ENCODE peak calls at places on chromosomes 13 and 19, in six cellular contexts. Q, R, C, N, D and T are unnamed samples.

GRCh38 chr13:48595330-48596127 is 58.2 kb upstream of the CYSLTR2 start:
- DNase-seq in Q (no peak), R (no peak), C (peak), N (peak), D (peak), T (peak)

GRCh38 chr13:102620512-102620911 is 23.7 kb downstream of the TPP2 start:
- DNase-seq in Q (no peak), R (no peak), C (no peak), N (no peak), D (no peak), T (no peak)

GRCh38 chr19:7595466-7596133 is at the start of gene CAMSAP3:
- DNase-seq in Q (no peak), R (peak), C (peak), N (peak), D (peak), T (no peak)

GRCh38 chr19:40605201-40605971 is 4.2 kb downstream of the LTBP4 start:
- DNase-seq in Q (peak), R (no peak), C (peak), N (peak), D (peak), T (peak)

GRCh38 chr19:10228925-10229324 is 2.2 kb downstream of the S1PR2 start:
- DNase-seq in Q (no peak), R (no peak), C (peak), N (peak), D (peak), T (peak)

GRCh38 chr19:43545276-43545675 is 12.3 kb downstream of the ZNF575 start:
- DNase-seq in Q (no peak), R (no peak), C (no peak), N (no peak), D (no peak), T (no peak)

GRCh38 chr19:41877490-41877876 is 404 bp downstream of the CD79A start:
- DNase-seq in Q (no peak), R (no peak), C (no peak), N (no peak), D (no peak), T (no peak)

GRCh38 chr19:35395762-35396199 is 24.9 kb downstream of the GPR42 start:
- DNase-seq in Q (no peak), R (no peak), C (peak), N (no peak), D (peak), T (no peak)

GRCh38 chr13:36674337-36675212 is 755 bp downstream of the SERTM1 start:
- DNase-seq in Q (no peak), R (no peak), C (no peak), N (no peak), D (peak), T (no peak)

GRCh38 chr19:11931051-11931450 is 6.1 kb downstream of the ZNF700 start:
- DNase-seq in Q (no peak), R (no peak), C (no peak), N (no peak), D (no peak), T (no peak)

GRCh38 chr13:94706854-94707399 is 5.4 kb downstream of the SOX21 start:
- DNase-seq in Q (no peak), R (no peak), C (no peak), N (no peak), D (peak), T (no peak)

GRCh38 chr13:25659091-25659502 is 287.3 kb downstream of the ATP8A2 start:
- DNase-seq in Q (no peak), R (no peak), C (no peak), N (no peak), D (no peak), T (no peak)

GRCh38 chr19:10184636-10185035 is 10.1 kb downstream of the DNMT1 start:
- DNase-seq in Q (no peak), R (no peak), C (no peak), N (no peak), D (no peak), T (no peak)

GRCh38 chr19:1266818-1267440 is 2.2 kb upstream of the CIRBP start:
- DNase-seq in Q (no peak), R (no peak), C (no peak), N (peak), D (peak), T (peak)

GRCh38 chr13:30804474-30804873 is 69.1 kb downstream of the ALOX5AP start:
- DNase-seq in Q (no peak), R (no peak), C (no peak), N (no peak), D (peak), T (no peak)
- H3K27ac ChIP-seq in Q (no peak), R (no peak), C (no peak), N (no peak), D (no peak), T (no peak)

GRCh38 chr13:27276188-27276587 is 5.6 kb downstream of the RASL11A start:
- DNase-seq in Q (no peak), R (no peak), C (no peak), N (no peak), D (peak), T (no peak)

GRCh38 chr13:27270594-27271520 is at the start of gene RASL11A:
- DNase-seq in Q (no peak), R (peak), C (peak), N (peak), D (peak), T (peak)

GRCh38 chr13:27271572-27272096 is 1.0 kb downstream of the RASL11A start:
- DNase-seq in Q (no peak), R (no peak), C (no peak), N (no peak), D (no peak), T (no peak)

GRCh38 chr13:27273658-27274425 is 3.2 kb downstream of the RASL11A start:
- DNase-seq in Q (no peak), R (no peak), C (no peak), N (no peak), D (no peak), T (no peak)

DNA sequence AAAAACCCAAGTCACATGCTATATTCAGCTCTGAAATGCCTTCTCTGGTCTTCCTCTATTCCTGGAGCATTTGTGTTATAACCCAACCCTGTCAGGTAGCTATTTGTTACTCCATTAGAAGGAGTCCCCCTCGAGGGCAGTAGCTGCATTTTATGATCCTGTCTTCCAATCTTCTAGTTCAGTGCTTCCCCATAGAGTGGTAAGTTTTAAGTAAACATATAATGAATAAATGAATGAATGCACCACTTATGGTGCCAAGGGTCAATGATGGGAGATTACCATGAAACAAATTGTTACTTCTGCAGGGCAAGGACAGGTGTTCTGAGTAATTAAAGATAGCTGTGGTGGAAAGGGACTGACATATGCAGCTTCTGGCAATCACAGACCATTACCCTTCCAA is 4.0 kb downstream of the RASL11A start:
- DNase-seq in Q (no peak), R (no peak), C (no peak), N (no peak), D (no peak), T (no peak)
- TF ChIP-seq CHD2 in Q (no peak), R (no peak), C (no peak), N (no peak), D (no peak), T (no peak)

GRCh38 chr13:99985886-99986527 is 4.4 kb downstream of the ZIC2 start:
- DNase-seq in Q (no peak), R (no peak), C (no peak), N (no peak), D (peak), T (no peak)
- H3K4me2 ChIP-seq in Q (no peak), R (peak), C (no peak), N (no peak), D (no peak), T (peak)

DNA sequence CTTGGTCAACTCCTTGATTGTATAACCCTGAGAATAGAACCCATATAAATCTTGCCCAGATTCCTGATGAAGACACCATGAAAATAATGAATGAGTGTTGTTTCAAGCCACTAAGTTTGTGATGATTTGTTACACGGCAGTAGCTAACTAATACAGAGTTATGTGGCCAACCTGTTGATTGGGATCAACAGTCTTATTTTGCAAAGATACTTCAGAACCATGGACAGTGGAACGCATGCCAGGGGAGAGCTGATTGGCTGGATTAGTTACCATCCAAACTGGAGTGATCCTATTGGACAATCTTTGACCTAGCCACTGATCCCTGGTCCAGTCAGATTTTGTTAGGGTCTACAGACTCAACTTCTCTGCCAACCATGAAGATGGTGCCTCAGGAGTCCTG is 26.6 kb downstream of the CD70 start:
- DNase-seq in Q (no peak), R (no peak), C (peak), N (peak), D (no peak), T (no peak)
- H3K27ac ChIP-seq in Q (no peak), R (no peak), C (no peak), N (no peak), D (no peak), T (no peak)

GRCh38 chr19:51271015-51271600 is 20.2 kb downstream of the SIGLECL1 start:
- DNase-seq in Q (no peak), R (no peak), C (no peak), N (peak), D (peak), T (no peak)
- TF ChIP-seq CHD2 in Q (no peak), R (no peak), C (no peak), N (no peak), D (no peak), T (no peak)

DNA sequence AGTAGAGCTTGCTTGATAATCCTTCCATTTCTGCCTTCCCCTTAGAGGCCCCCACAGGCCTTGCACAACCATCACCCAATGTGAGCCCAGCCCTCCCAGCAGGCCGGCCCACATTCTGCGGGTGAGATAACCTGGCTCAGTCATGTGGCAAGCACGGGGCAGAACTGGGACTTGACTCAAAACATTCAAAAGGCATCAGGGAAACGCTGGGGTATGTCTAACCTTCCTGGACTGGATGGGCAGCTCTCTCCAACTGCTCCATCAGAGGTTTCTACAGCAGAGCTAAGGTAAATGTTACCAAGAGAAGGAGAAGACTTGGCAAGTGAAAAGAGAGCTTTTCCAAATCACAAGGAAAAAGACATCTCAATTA is 24.8 kb downstream of the EPS15L1 start:
- DNase-seq in Q (peak), R (no peak), C (peak), N (peak), D (no peak), T (no peak)
- H3K4me2 ChIP-seq in Q (peak), R (no peak), C (peak), N (peak), D (no peak), T (no peak)

DNA sequence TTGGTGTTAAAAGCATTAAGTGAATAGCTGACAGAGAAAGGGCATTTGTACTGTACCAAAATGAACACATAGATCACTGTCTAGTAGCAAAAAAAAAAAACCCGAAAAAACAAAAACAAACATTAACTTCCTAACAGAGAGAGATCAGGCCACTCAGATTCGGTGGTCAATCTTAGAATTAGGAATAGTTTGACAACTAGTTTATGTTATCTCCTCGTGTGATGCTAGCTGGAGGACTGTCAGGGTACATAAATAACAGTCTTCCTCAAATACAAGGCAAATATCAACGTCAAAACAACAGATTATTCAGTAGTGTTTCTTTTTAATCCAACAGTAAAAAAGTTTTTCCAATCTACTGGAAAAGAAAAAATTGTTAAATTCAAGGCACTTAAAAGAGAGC is 1.7 kb downstream of the ZMYM5 start:
- DNase-seq in Q (no peak), R (no peak), C (no peak), N (no peak), D (no peak), T (no peak)
- H3K27ac ChIP-seq in Q (peak), R (no peak), C (peak), N (peak), D (peak), T (peak)

GRCh38 chr13:32961724-32962123 is 54.5 kb upstream of the KL start:
- DNase-seq in Q (no peak), R (no peak), C (no peak), N (no peak), D (peak), T (no peak)

GRCh38 chr13:32955881-32956594 is 60.2 kb upstream of the KL start:
- DNase-seq in Q (no peak), R (no peak), C (no peak), N (no peak), D (no peak), T (no peak)

GRCh38 chr13:32951580-32951979 is 64.6 kb upstream of the KL start:
- DNase-seq in Q (no peak), R (no peak), C (no peak), N (no peak), D (no peak), T (no peak)

GRCh38 chr13:32962342-32962741 is 53.9 kb upstream of the KL start:
- DNase-seq in Q (no peak), R (no peak), C (no peak), N (no peak), D (no peak), T (no peak)

GRCh38 chr13:32956595-32956933 is 59.7 kb upstream of the KL start:
- DNase-seq in Q (no peak), R (no peak), C (no peak), N (no peak), D (no peak), T (no peak)
- TF ChIP-seq CHD2 in Q (no peak), R (no peak), C (no peak), N (no peak), D (no peak), T (no peak)

DNA sequence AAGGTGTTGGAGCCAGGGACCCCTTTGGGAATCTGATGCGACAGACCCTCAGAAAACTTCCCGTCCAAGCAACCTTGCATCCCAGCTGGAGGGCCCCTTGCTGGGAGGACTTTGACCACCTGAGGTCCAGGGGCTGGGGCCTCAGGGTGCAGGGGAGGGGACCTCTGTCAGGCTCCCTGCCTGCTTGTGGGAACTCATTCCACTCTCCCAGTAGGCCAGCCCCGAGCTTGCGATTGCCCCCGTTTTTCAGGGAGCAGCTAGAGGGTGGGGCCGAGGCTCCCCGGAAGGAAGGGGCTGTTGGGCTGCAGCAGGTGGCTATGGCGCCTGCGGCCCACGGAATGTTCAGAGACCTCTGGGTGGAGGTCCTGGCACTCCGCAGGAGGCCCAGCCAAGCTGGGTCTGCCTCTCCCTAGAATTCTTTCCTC is 2.8 kb downstream of the GNA11 start:
- DNase-seq in Q (no peak), R (no peak), C (peak), N (no peak), D (no peak), T (no peak)
- H3K4me2 ChIP-seq in Q (no peak), R (no peak), C (peak), N (no peak), D (peak), T (no peak)